ENCODE peak calls at places on chromosomes 5 and 9, in four cellular contexts. T is NCI-H2171, P is GM04504, U is NCI-H460. B is an unnamed sample.

GRCh38 chr5:169084775-169085566 is 216.0 kb downstream of the SLIT3 start:
- DNase-seq in T (no peak), P (no peak), U (no peak), B (no peak)

GRCh38 chr9:126234681-126235349 is 91.8 kb upstream of the MVB12B start:
- DNase-seq in T (no peak), P (no peak), U (no peak), B (no peak)

GRCh38 chr9:113828211-113828610 is 47.9 kb upstream of the ZNF618 start:
- DNase-seq in T (no peak), P (no peak), U (no peak), B (no peak)

GRCh38 chr5:144812770-144813169 is 642.1 kb downstream of the KCTD16 start:
- DNase-seq in T (no peak), P (peak), U (peak), B (no peak)

GRCh38 chr9:105141448-105142101 is 102.9 kb upstream of the SLC44A1 start:
- DNase-seq in T (no peak), P (no peak), U (no peak), B (no peak)

GRCh38 chr5:147935032-147935431 is 28.7 kb upstream of the C5orf46 start:
- DNase-seq in T (no peak), P (peak), U (peak), B (peak)

GRCh38 chr5:166509085-166509484 is 1782.4 kb upstream of the WWC1 start:
- DNase-seq in T (no peak), P (no peak), U (peak), B (peak)

GRCh38 chr9:137286980-137287383 is 9.5 kb downstream of the TOR4A start:
- DNase-seq in T (peak), P (no peak), U (peak), B (no peak)

GRCh38 chr5:14386882-14387575 is 194.6 kb upstream of the OTULINL start:
- DNase-seq in T (no peak), P (no peak), U (no peak), B (no peak)

GRCh38 chr5:22678886-22679285 is 174.3 kb downstream of the CDH12 start:
- DNase-seq in T (no peak), P (no peak), U (no peak), B (no peak)

GRCh38 chr5:134133995-134134541 is 19.6 kb downstream of the TCF7 start:
- DNase-seq in T (no peak), P (no peak), U (no peak), B (no peak)

GRCh38 chr5:171714851-171715250 is 70.8 kb upstream of the SMIM23 start:
- DNase-seq in T (no peak), P (no peak), U (no peak), B (no peak)

GRCh38 chr5:61319388-61320146 is 12.5 kb upstream of the ZSWIM6 start:
- DNase-seq in T (no peak), P (no peak), U (no peak), B (peak)

GRCh38 chr5:33894566-33894965 is 2.8 kb upstream of the ADAMTS12 start:
- DNase-seq in T (no peak), P (no peak), U (no peak), B (no peak)

GRCh38 chr5:122137702-122138101 is 8.4 kb downstream of the ZNF474 start:
- DNase-seq in T (no peak), P (no peak), U (no peak), B (no peak)

GRCh38 chr5:1769752-1770442 is 29.7 kb downstream of the MRPL36 start:
- DNase-seq in T (no peak), P (no peak), U (no peak), B (no peak)

GRCh38 chr9:92196909-92197308 is 81.7 kb upstream of the SPTLC1 start:
- DNase-seq in T (no peak), P (peak), U (no peak), B (no peak)

GRCh38 chr5:160628295-160629006 is 206.8 kb downstream of the PTTG1 start:
- DNase-seq in T (no peak), P (no peak), U (no peak), B (no peak)

GRCh38 chr5:147188200-147189108 is 46.4 kb upstream of the STK32A start:
- DNase-seq in T (peak), P (peak), U (peak), B (peak)

GRCh38 chr5:149878371-149878770 is 66.2 kb downstream of the PDE6A start:
- DNase-seq in T (no peak), P (no peak), U (no peak), B (no peak)

GRCh38 chr9:15231788-15232635 is 75.0 kb downstream of the TTC39B start:
- DNase-seq in T (no peak), P (no peak), U (peak), B (peak)

B was measured in SK-N-MC.